ENCODE peak calls at places on chromosomes 2 and 18, in seven cellular contexts. One of them, this sample, is unnamed.

GRCh38 chr18:23990474-23991410 is 23.8 kb upstream of the TTC39C start:
- DNase-seq in dermis blood vessel endothelial cell: no peak
- DNase-seq in iris pigment epithelial cell: no peak
- DNase-seq in fibroblast of pulmonary artery: no peak
- DNase-seq in mammary epithelial cell: no peak
- DNase-seq in pancreas: no peak
- DNase-seq in heart right ventricle: no peak
- DNase-seq in this sample: no peak

GRCh38 chr18:2572892-2573291 is 1.5 kb downstream of the NDC80 start:
- DNase-seq in fibroblast of pulmonary artery: peak; percentile 17
- DNase-seq in heart right ventricle: no peak
- DNase-seq in mammary epithelial cell: no peak
- DNase-seq in pancreas: no peak
- DNase-seq in iris pigment epithelial cell: peak; percentile 31
- DNase-seq in dermis blood vessel endothelial cell: no peak
- DNase-seq in this sample: peak; percentile 22

GRCh38 chr2:58604096-58604495 is 363.0 kb upstream of the FANCL start:
- DNase-seq in dermis blood vessel endothelial cell: no peak
- DNase-seq in fibroblast of pulmonary artery: no peak
- DNase-seq in iris pigment epithelial cell: no peak
- DNase-seq in mammary epithelial cell: no peak
- DNase-seq in heart right ventricle: no peak
- DNase-seq in pancreas: no peak
- DNase-seq in this sample: peak; percentile 43

GRCh38 chr2:65390134-65390533 is 42.3 kb downstream of the SPRED2 start:
- DNase-seq in heart right ventricle: no peak
- DNase-seq in mammary epithelial cell: peak; percentile 57
- DNase-seq in dermis blood vessel endothelial cell: no peak
- DNase-seq in fibroblast of pulmonary artery: no peak
- DNase-seq in pancreas: no peak
- DNase-seq in iris pigment epithelial cell: no peak
- DNase-seq in this sample: no peak

GRCh38 chr2:9252002-9252357 is 45.4 kb downstream of the ASAP2 start:
- DNase-seq in fibroblast of pulmonary artery: no peak
- DNase-seq in mammary epithelial cell: no peak
- DNase-seq in iris pigment epithelial cell: no peak
- DNase-seq in heart right ventricle: no peak
- DNase-seq in dermis blood vessel endothelial cell: peak; percentile 38
- DNase-seq in pancreas: no peak
- DNase-seq in this sample: no peak

GRCh38 chr2:200129756-200130462 is 174.5 kb downstream of the MAIP1 start:
- DNase-seq in fibroblast of pulmonary artery: no peak
- DNase-seq in pancreas: no peak
- DNase-seq in mammary epithelial cell: peak; percentile 75
- DNase-seq in heart right ventricle: no peak
- DNase-seq in iris pigment epithelial cell: no peak
- DNase-seq in dermis blood vessel endothelial cell: no peak
- DNase-seq in this sample: no peak

GRCh38 chr18:48363167-48363566 is 46.0 kb downstream of the ZBTB7C start:
- DNase-seq in iris pigment epithelial cell: no peak
- DNase-seq in dermis blood vessel endothelial cell: no peak
- DNase-seq in heart right ventricle: no peak
- DNase-seq in fibroblast of pulmonary artery: no peak
- DNase-seq in pancreas: no peak
- DNase-seq in mammary epithelial cell: no peak
- DNase-seq in this sample: no peak

GRCh38 chr2:132373391-132374135 is 43.0 kb upstream of the GPR39 start:
- DNase-seq in pancreas: no peak
- DNase-seq in fibroblast of pulmonary artery: no peak
- DNase-seq in iris pigment epithelial cell: no peak
- DNase-seq in mammary epithelial cell: no peak
- DNase-seq in dermis blood vessel endothelial cell: no peak
- DNase-seq in heart right ventricle: no peak
- DNase-seq in this sample: no peak

GRCh38 chr2:117980381-117980780 is 33.5 kb downstream of the CCDC93 start:
- DNase-seq in mammary epithelial cell: peak; percentile 72
- DNase-seq in fibroblast of pulmonary artery: peak; percentile 69
- DNase-seq in iris pigment epithelial cell: peak; percentile 61
- DNase-seq in heart right ventricle: no peak
- DNase-seq in dermis blood vessel endothelial cell: no peak
- DNase-seq in pancreas: no peak
- DNase-seq in this sample: peak; percentile 84

GRCh38 chr18:13809521-13810252 is 14.3 kb upstream of the MC5R start:
- DNase-seq in iris pigment epithelial cell: no peak
- DNase-seq in heart right ventricle: no peak
- DNase-seq in mammary epithelial cell: no peak
- DNase-seq in fibroblast of pulmonary artery: no peak
- DNase-seq in pancreas: no peak
- DNase-seq in dermis blood vessel endothelial cell: no peak
- DNase-seq in this sample: no peak

GRCh38 chr2:144354953-144355352 is 165.0 kb downstream of the ZEB2 start:
- DNase-seq in dermis blood vessel endothelial cell: no peak
- DNase-seq in heart right ventricle: no peak
- DNase-seq in fibroblast of pulmonary artery: peak; percentile 69
- DNase-seq in pancreas: no peak
- DNase-seq in mammary epithelial cell: peak; percentile 16
- DNase-seq in iris pigment epithelial cell: peak; percentile 54
- DNase-seq in this sample: no peak

GRCh38 chr18:28099237-28099636 is 77.7 kb downstream of the CDH2 start:
- DNase-seq in mammary epithelial cell: no peak
- DNase-seq in heart right ventricle: no peak
- DNase-seq in dermis blood vessel endothelial cell: no peak
- DNase-seq in iris pigment epithelial cell: no peak
- DNase-seq in pancreas: no peak
- DNase-seq in fibroblast of pulmonary artery: no peak
- DNase-seq in this sample: peak; percentile 32

GRCh38 chr18:10101293-10101701 is 187.5 kb downstream of the VAPA start:
- DNase-seq in dermis blood vessel endothelial cell: no peak
- DNase-seq in mammary epithelial cell: no peak
- DNase-seq in iris pigment epithelial cell: no peak
- DNase-seq in fibroblast of pulmonary artery: peak; percentile 49
- DNase-seq in pancreas: no peak
- DNase-seq in heart right ventricle: no peak
- DNase-seq in this sample: peak; percentile 83

GRCh38 chr2:48496867-48497266 is 33.1 kb upstream of the STON1 start:
- DNase-seq in mammary epithelial cell: no peak
- DNase-seq in dermis blood vessel endothelial cell: no peak
- DNase-seq in heart right ventricle: no peak
- DNase-seq in iris pigment epithelial cell: peak; percentile 97
- DNase-seq in fibroblast of pulmonary artery: peak; percentile 88
- DNase-seq in pancreas: no peak
- DNase-seq in this sample: peak; percentile 90

GRCh38 chr2:192978317-192978874 is 783.7 kb upstream of the TMEFF2 start:
- DNase-seq in iris pigment epithelial cell: no peak
- DNase-seq in heart right ventricle: no peak
- DNase-seq in fibroblast of pulmonary artery: no peak
- DNase-seq in dermis blood vessel endothelial cell: no peak
- DNase-seq in mammary epithelial cell: no peak
- DNase-seq in pancreas: no peak
- DNase-seq in this sample: no peak

This sample was measured in EH.